ENCODE peak calls at places on chromosomes 5 and 9, in six cellular contexts. One of them, this sample, is unnamed.

GRCh38 chr5:14174235-14174636 is 31.1 kb downstream of the TRIO start:
- DNase-seq in AG09309: no peak
- DNase-seq in cardiac muscle cell: peak
- DNase-seq in GM23338: peak
- DNase-seq in activated CD4-positive, alpha-beta T cell treated with anti-CD3 and anti-CD28 coated beads, Interleukin-2, amount 10 ng/mL, durations not matched to agents 7 days and 5 days: no peak
- DNase-seq in body of pancreas: no peak
- DNase-seq in this sample: no peak

GRCh38 chr9:15147471-15147870 is 159.5 kb downstream of the TTC39B start:
- DNase-seq in body of pancreas: no peak
- DNase-seq in GM23338: no peak
- DNase-seq in activated CD4-positive, alpha-beta T cell treated with anti-CD3 and anti-CD28 coated beads, Interleukin-2, amount 10 ng/mL, durations not matched to agents 7 days and 5 days: no peak
- DNase-seq in cardiac muscle cell: no peak
- DNase-seq in AG09309: peak
- DNase-seq in this sample: no peak

GRCh38 chr9:120531683-120532300 is 48.2 kb downstream of the CDK5RAP2 start:
- DNase-seq in AG09309: no peak
- DNase-seq in cardiac muscle cell: peak
- DNase-seq in activated CD4-positive, alpha-beta T cell treated with anti-CD3 and anti-CD28 coated beads, Interleukin-2, amount 10 ng/mL, durations not matched to agents 7 days and 5 days: peak
- DNase-seq in body of pancreas: no peak
- DNase-seq in GM23338: peak
- DNase-seq in this sample: no peak

GRCh38 chr9:70315389-70315788 is 56.6 kb downstream of the SMC5 start:
- DNase-seq in GM23338: no peak
- DNase-seq in body of pancreas: no peak
- DNase-seq in AG09309: no peak
- DNase-seq in cardiac muscle cell: no peak
- DNase-seq in activated CD4-positive, alpha-beta T cell treated with anti-CD3 and anti-CD28 coated beads, Interleukin-2, amount 10 ng/mL, durations not matched to agents 7 days and 5 days: no peak
- DNase-seq in this sample: no peak

GRCh38 chr5:169706070-169706469 is 69.0 kb downstream of the DOCK2 start:
- DNase-seq in body of pancreas: no peak
- DNase-seq in GM23338: no peak
- DNase-seq in cardiac muscle cell: no peak
- DNase-seq in activated CD4-positive, alpha-beta T cell treated with anti-CD3 and anti-CD28 coated beads, Interleukin-2, amount 10 ng/mL, durations not matched to agents 7 days and 5 days: no peak
- DNase-seq in AG09309: peak
- DNase-seq in this sample: no peak

GRCh38 chr9:4223434-4223833 is 76.4 kb downstream of the GLIS3 start:
- DNase-seq in GM23338: no peak
- DNase-seq in AG09309: no peak
- DNase-seq in activated CD4-positive, alpha-beta T cell treated with anti-CD3 and anti-CD28 coated beads, Interleukin-2, amount 10 ng/mL, durations not matched to agents 7 days and 5 days: no peak
- DNase-seq in cardiac muscle cell: no peak
- DNase-seq in body of pancreas: no peak
- DNase-seq in this sample: no peak

GRCh38 chr9:111621895-111622480 is 9.1 kb upstream of the DNAJC25 start:
- DNase-seq in AG09309: no peak
- DNase-seq in body of pancreas: peak
- DNase-seq in cardiac muscle cell: no peak
- DNase-seq in activated CD4-positive, alpha-beta T cell treated with anti-CD3 and anti-CD28 coated beads, Interleukin-2, amount 10 ng/mL, durations not matched to agents 7 days and 5 days: peak
- DNase-seq in GM23338: peak
- DNase-seq in this sample: no peak

GRCh38 chr5:169697976-169698375 is 60.9 kb downstream of the DOCK2 start:
- DNase-seq in GM23338: no peak
- DNase-seq in AG09309: no peak
- DNase-seq in cardiac muscle cell: no peak
- DNase-seq in body of pancreas: no peak
- DNase-seq in activated CD4-positive, alpha-beta T cell treated with anti-CD3 and anti-CD28 coated beads, Interleukin-2, amount 10 ng/mL, durations not matched to agents 7 days and 5 days: no peak
- DNase-seq in this sample: no peak

GRCh38 chr5:147935032-147935431 is 28.7 kb upstream of the C5orf46 start:
- DNase-seq in body of pancreas: no peak
- DNase-seq in cardiac muscle cell: peak
- DNase-seq in GM23338: peak
- DNase-seq in activated CD4-positive, alpha-beta T cell treated with anti-CD3 and anti-CD28 coated beads, Interleukin-2, amount 10 ng/mL, durations not matched to agents 7 days and 5 days: no peak
- DNase-seq in AG09309: peak
- DNase-seq in this sample: no peak

GRCh38 chr5:133238426-133239205 is 186.8 kb downstream of the HSPA4 start:
- DNase-seq in GM23338: no peak
- DNase-seq in body of pancreas: no peak
- DNase-seq in cardiac muscle cell: no peak
- DNase-seq in activated CD4-positive, alpha-beta T cell treated with anti-CD3 and anti-CD28 coated beads, Interleukin-2, amount 10 ng/mL, durations not matched to agents 7 days and 5 days: no peak
- DNase-seq in AG09309: no peak
- DNase-seq in this sample: no peak

GRCh38 chr5:103821361-103821760 is 258.8 kb upstream of the NUDT12 start:
- DNase-seq in cardiac muscle cell: no peak
- DNase-seq in AG09309: no peak
- DNase-seq in GM23338: no peak
- DNase-seq in activated CD4-positive, alpha-beta T cell treated with anti-CD3 and anti-CD28 coated beads, Interleukin-2, amount 10 ng/mL, durations not matched to agents 7 days and 5 days: no peak
- DNase-seq in body of pancreas: no peak
- DNase-seq in this sample: no peak